ENCODE peak calls at places on chromosomes 3 and 15, in six cellular contexts. D, M, U, X, W and I are unnamed samples.

GRCh38 chr3:130834476-130834875 is 59.4 kb upstream of the ATP2C1 start:
- DNase-seq in D (no peak), M (no peak), U (no peak), X (no peak), W (peak; percentile 7), I (no peak)

GRCh38 chr15:99148851-99149276 is 44.0 kb downstream of the SYNM start:
- DNase-seq in D (no peak), M (no peak), U (no peak), X (no peak), W (no peak), I (no peak)

GRCh38 chr3:50345586-50345985 is at the start of gene ZMYND10:
- DNase-seq in D (peak; percentile 72), M (peak; percentile 74), U (no peak), X (peak; percentile 55), W (peak; percentile 28), I (peak; percentile 69)

GRCh38 chr15:39944711-39945110 is 10.8 kb downstream of the EIF2AK4 start:
- DNase-seq in D (no peak), M (no peak), U (no peak), X (no peak), W (peak; percentile 97), I (no peak)

GRCh38 chr15:72912121-72912520 is 128.6 kb upstream of the ADPGK start:
- DNase-seq in D (no peak), M (no peak), U (no peak), X (no peak), W (peak; percentile 8), I (no peak)

GRCh38 chr3:188179006-188179966 is 25.3 kb downstream of the LPP start:
- DNase-seq in D (no peak), M (no peak), U (no peak), X (peak; percentile 77), W (peak; percentile 92), I (no peak)

GRCh38 chr15:57017024-57017423 is 98.6 kb downstream of the TCF12 start:
- DNase-seq in D (no peak), M (no peak), U (no peak), X (no peak), W (peak; percentile 20), I (no peak)

GRCh38 chr3:177465243-177465642 is 268.0 kb upstream of the TBL1XR1 start:
- DNase-seq in D (no peak), M (no peak), U (no peak), X (peak; percentile 41), W (no peak), I (no peak)

GRCh38 chr3:71964170-71964569 is 179.2 kb upstream of the PROK2 start:
- DNase-seq in D (no peak), M (no peak), U (no peak), X (no peak), W (no peak), I (no peak)

GRCh38 chr15:70573121-70573850 is 190.1 kb downstream of the UACA start:
- DNase-seq in D (no peak), M (no peak), U (no peak), X (no peak), W (no peak), I (no peak)

GRCh38 chr3:46097691-46098241 is 70.5 kb upstream of the XCR1 start:
- DNase-seq in D (no peak), M (no peak), U (no peak), X (peak; percentile 59), W (peak; percentile 31), I (no peak)

GRCh38 chr3:48896991-48897390 is 1.7 kb downstream of the SLC25A20 start:
- DNase-seq in D (no peak), M (no peak), U (no peak), X (no peak), W (no peak), I (no peak)

GRCh38 chr3:48898383-48899234 is at the start of gene SLC25A20:
- DNase-seq in D (peak; percentile 86), M (peak; percentile 81), U (peak; percentile 51), X (peak; percentile 84), W (peak; percentile 78), I (peak; percentile 75)

GRCh38 chr3:48899298-48899697 is 616 bp upstream of the SLC25A20 start:
- DNase-seq in D (peak; percentile 17), M (no peak), U (no peak), X (no peak), W (no peak), I (no peak)

GRCh38 chr3:48897401-48898376 is 993 bp downstream of the SLC25A20 start:
- DNase-seq in D (no peak), M (no peak), U (no peak), X (peak; percentile 16), W (no peak), I (no peak)
- H3K27ac ChIP-seq in D (peak overlapping the region; percentile 74), M (peak overlapping the region; percentile 77), U (peak overlapping the region; percentile 86), X (peak overlapping the region; percentile 82), W (peak overlapping the region; percentile 58), I (peak overlapping the region; percentile 71)

GRCh38 chr15:31510003-31510402 is 183.4 kb downstream of the KLF13 start:
- DNase-seq in D (no peak), M (no peak), U (no peak), X (no peak), W (no peak), I (no peak)
- H3K27ac ChIP-seq in D (no peak overlapping the region), M (no peak overlapping the region), U (no peak overlapping the region), X (no peak overlapping the region), W (no peak overlapping the region), I (no peak overlapping the region)

DNA sequence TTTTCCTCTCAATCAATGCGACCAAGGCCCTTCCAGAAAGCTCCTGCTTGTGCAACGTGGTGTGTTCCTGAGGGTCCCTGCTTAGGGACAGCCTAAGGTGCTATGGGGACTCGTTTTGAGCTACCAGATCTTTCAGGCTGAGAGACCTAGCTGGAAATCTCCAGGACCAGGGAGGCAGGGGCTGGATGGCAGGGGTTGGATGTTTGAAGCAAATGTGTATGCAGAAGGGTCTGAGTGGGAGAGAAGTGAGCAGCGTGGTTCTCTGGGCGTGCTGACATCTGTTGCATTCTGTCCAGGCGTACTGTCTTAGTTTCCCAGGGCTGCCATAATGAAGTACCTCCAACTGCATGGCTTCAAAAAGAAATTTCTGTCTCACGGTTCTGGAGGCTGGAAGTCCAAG is 31.7 kb upstream of the SLCO2A1 start:
- DNase-seq in D (no peak), M (no peak), U (no peak), X (no peak), W (no peak), I (no peak)
- H3K27ac ChIP-seq in D (no peak overlapping the region), M (no peak overlapping the region), U (no peak overlapping the region), X (no peak overlapping the region), W (no peak overlapping the region), I (no peak overlapping the region)

GRCh38 chr3:44339990-44340389 is 1.4 kb downstream of the TCAIM start:
- DNase-seq in D (no peak), M (no peak), U (no peak), X (no peak), W (no peak), I (no peak)

GRCh38 chr3:44339181-44339741 is 695 bp downstream of the TCAIM start:
- DNase-seq in D (no peak), M (no peak), U (no peak), X (no peak), W (no peak), I (no peak)

GRCh38 chr3:44342191-44342790 is 3.7 kb downstream of the TCAIM start:
- DNase-seq in D (no peak), M (no peak), U (no peak), X (no peak), W (peak; percentile 87), I (no peak)

GRCh38 chr3:44338828-44339127 is 212 bp downstream of the TCAIM start:
- DNase-seq in D (no peak), M (no peak), U (no peak), X (no peak), W (no peak), I (no peak)

DNA sequence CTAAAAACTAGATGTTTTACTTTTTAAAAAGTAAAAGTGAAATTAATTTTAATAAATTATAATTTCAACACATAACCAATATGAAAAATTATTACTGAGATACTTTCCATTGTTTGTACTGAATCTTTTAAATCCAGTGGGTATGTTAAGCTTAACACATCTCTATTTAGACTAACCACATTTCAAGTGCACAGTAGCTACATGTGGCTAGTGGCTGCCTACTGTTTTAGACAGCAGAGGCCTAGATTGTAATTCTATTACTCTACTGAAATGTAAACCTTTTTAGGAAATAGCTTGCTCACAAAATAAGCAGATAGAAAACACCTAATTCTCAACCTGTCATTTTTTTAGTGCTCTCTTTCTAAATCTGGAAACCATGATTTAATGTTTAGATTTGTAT is 4.9 kb downstream of the TCAIM start:
- DNase-seq in D (no peak), M (no peak), U (no peak), X (no peak), W (no peak), I (no peak)
- H3K27ac ChIP-seq in D (no peak overlapping the region), M (no peak overlapping the region), U (peak overlapping the region; percentile 53), X (no peak overlapping the region), W (no peak overlapping the region), I (no peak overlapping the region)